ENCODE peak calls at places on chromosomes 13 and 19, in ten cellular contexts. W is C1 segment of cervical spinal cord; U is uterus; N is activated CD4-positive, alpha-beta memory T cell treated with anti-CD3 and anti-CD28 coated beads, Interleukin-2, amount 10 ng/mL, durations not matched to agents 7 days and 5 days; E is NCI-H2029; A is omental fat pad; V is activated CD8-positive, alpha-beta memory T cell treated with anti-CD3 and anti-CD28 coated beads, Interleukin-2, amount 50 U/mL, for 48 hours; G is HCEC 1CT; B is epithelial cell of esophagus; Y is suprapubic skin. P is an unnamed sample.

GRCh38 chr19:2488942-2489731 is 13.2 kb downstream of the GADD45B start:
- DNase-seq in W (peak; percentile 7), U (no peak), N (no peak), E (peak; percentile 37), A (no peak), V (no peak), G (peak; percentile 39), B (peak; percentile 40), Y (no peak), P (no peak)

GRCh38 chr13:44574466-44574855 is 1.7 kb downstream of the TSC22D1 start:
- DNase-seq in W (no peak), U (no peak), N (no peak), E (no peak), A (no peak), V (no peak), G (no peak), B (no peak), Y (no peak), P (no peak)

GRCh38 chr19:591099-591958 is 1.6 kb downstream of the HCN2 start:
- DNase-seq in W (no peak), U (no peak), N (no peak), E (no peak), A (no peak), V (no peak), G (no peak), B (peak; percentile 54), Y (no peak), P (no peak)

GRCh38 chr19:33683881-33684549 is 62.3 kb downstream of the CHST8 start:
- DNase-seq in W (no peak), U (no peak), N (no peak), E (no peak), A (no peak), V (no peak), G (no peak), B (peak; percentile 30), Y (no peak), P (no peak)

GRCh38 chr19:2634228-2634951 is 68.1 kb downstream of the GNG7 start:
- DNase-seq in W (no peak), U (no peak), N (no peak), E (peak; percentile 51), A (no peak), V (no peak), G (no peak), B (no peak), Y (no peak), P (no peak)

GRCh38 chr13:76882431-76882830 is 3.8 kb downstream of the KCTD12 start:
- DNase-seq in W (no peak), U (no peak), N (no peak), E (no peak), A (no peak), V (no peak), G (peak; percentile 82), B (no peak), Y (no peak), P (no peak)

GRCh38 chr13:55653497-55653896 is 1487.2 kb upstream of the PRR20A start:
- DNase-seq in W (no peak), U (no peak), N (no peak), E (no peak), A (no peak), V (no peak), G (no peak), B (no peak), Y (no peak), P (no peak)

GRCh38 chr19:33674575-33675367 is 53.0 kb downstream of the CHST8 start:
- DNase-seq in W (no peak), U (no peak), N (no peak), E (no peak), A (no peak), V (peak; percentile 7), G (no peak), B (no peak), Y (no peak), P (no peak)

GRCh38 chr19:5968431-5969373 is 9.2 kb downstream of the RANBP3 start:
- DNase-seq in W (no peak), U (no peak), N (no peak), E (peak; percentile 84), A (no peak), V (no peak), G (no peak), B (peak; percentile 89), Y (no peak), P (no peak)

GRCh38 chr13:102317593-102317992 is 84.3 kb downstream of the FGF14 start:
- DNase-seq in W (peak; percentile 2), U (peak; percentile 92), N (no peak), E (no peak), A (peak; percentile 26), V (no peak), G (peak; percentile 6), B (no peak), Y (peak; percentile 82), P (no peak)

GRCh38 chr13:110528371-110528770 is 33.2 kb downstream of the RAB20 start:
- DNase-seq in W (no peak), U (no peak), N (no peak), E (no peak), A (no peak), V (no peak), G (peak; percentile 9), B (no peak), Y (no peak), P (no peak)

GRCh38 chr19:33219261-33219812 is 6.3 kb downstream of the SLC7A10 start:
- DNase-seq in W (no peak), U (no peak), N (no peak), E (no peak), A (no peak), V (no peak), G (no peak), B (no peak), Y (no peak), P (no peak)

GRCh38 chr19:4310247-4311121 is 6.1 kb downstream of the FSD1 start:
- DNase-seq in W (no peak), U (no peak), N (no peak), E (no peak), A (no peak), V (no peak), G (no peak), B (peak; percentile 20), Y (no peak), P (no peak)

GRCh38 chr13:93496985-93497673 is 270.5 kb downstream of the GPC6 start:
- DNase-seq in W (no peak), U (no peak), N (no peak), E (peak; percentile 70), A (no peak), V (no peak), G (no peak), B (peak; percentile 24), Y (no peak), P (peak; percentile 86)

GRCh38 chr19:18433039-18433691 is 4.8 kb downstream of the ISYNA1 start:
- DNase-seq in W (no peak), U (peak; percentile 53), N (no peak), E (no peak), A (no peak), V (no peak), G (no peak), B (no peak), Y (no peak), P (no peak)

GRCh38 chr13:31982540-31982939 is 49.0 kb upstream of the FRY start:
- DNase-seq in W (no peak), U (no peak), N (no peak), E (peak; percentile 89), A (peak; percentile 61), V (no peak), G (peak; percentile 88), B (peak; percentile 92), Y (no peak), P (no peak)

GRCh38 chr13:113734099-113734825 is 24.8 kb upstream of the TMEM255B start:
- DNase-seq in W (no peak), U (no peak), N (no peak), E (no peak), A (no peak), V (no peak), G (no peak), B (no peak), Y (no peak), P (no peak)

GRCh38 chr13:19782049-19782726 is 557 bp downstream of the PSPC1 start:
- DNase-seq in W (peak; percentile 68), U (peak; percentile 47), N (peak; percentile 65), E (no peak), A (peak; percentile 31), V (peak; percentile 80), G (peak; percentile 44), B (peak; percentile 57), Y (peak; percentile 89), P (peak; percentile 48)

GRCh38 chr13:98476538-98476966 is 100.4 kb downstream of the STK24 start:
- DNase-seq in W (no peak), U (peak; percentile 50), N (peak; percentile 94), E (no peak), A (no peak), V (peak; percentile 90), G (peak; percentile 94), B (peak; percentile 83), Y (no peak), P (no peak)

GRCh38 chr19:1248454-1249297 is at the start of gene MIDN:
- DNase-seq in W (peak; percentile 81), U (peak; percentile 87), N (peak; percentile 84), E (peak; percentile 71), A (no peak), V (peak; percentile 93), G (peak; percentile 88), B (peak; percentile 88), Y (no peak), P (peak; percentile 59)

GRCh38 chr19:2215281-2215751 is 20.8 kb downstream of the PLEKHJ1 start:
- DNase-seq in W (no peak), U (no peak), N (peak; percentile 27), E (no peak), A (no peak), V (no peak), G (no peak), B (no peak), Y (no peak), P (no peak)

GRCh38 chr19:51327066-51327985 is 14.6 kb downstream of the VSIG10L start:
- DNase-seq in W (no peak), U (no peak), N (peak; percentile 80), E (no peak), A (no peak), V (peak; percentile 86), G (no peak), B (peak; percentile 44), Y (no peak), P (no peak)

GRCh38 chr19:53112286-53112685 is 9.1 kb upstream of the ZNF160 start:
- DNase-seq in W (no peak), U (no peak), N (no peak), E (no peak), A (no peak), V (no peak), G (no peak), B (peak; percentile 33), Y (no peak), P (no peak)

GRCh38 chr19:19514215-19514633 is 1.1 kb downstream of the TSSK6 start:
- DNase-seq in W (peak; percentile 4), U (no peak), N (no peak), E (no peak), A (no peak), V (no peak), G (no peak), B (no peak), Y (no peak), P (no peak)

GRCh38 chr13:26549713-26550112 is 7.8 kb upstream of the WASF3 start:
- DNase-seq in W (no peak), U (no peak), N (no peak), E (no peak), A (no peak), V (no peak), G (no peak), B (no peak), Y (no peak), P (no peak)

GRCh38 chr19:1655131-1655981 is 2.9 kb upstream of the TCF3 start:
- DNase-seq in W (no peak), U (no peak), N (no peak), E (no peak), A (no peak), V (no peak), G (no peak), B (no peak), Y (no peak), P (no peak)

GRCh38 chr19:38990949-38991697 is 15.6 kb upstream of the FBXO17 start:
- DNase-seq in W (no peak), U (no peak), N (no peak), E (no peak), A (no peak), V (no peak), G (peak; percentile 16), B (no peak), Y (no peak), P (no peak)

GRCh38 chr13:113539822-113540221 is 44.7 kb upstream of the TFDP1 start:
- DNase-seq in W (no peak), U (peak; percentile 8), N (no peak), E (no peak), A (no peak), V (no peak), G (no peak), B (no peak), Y (no peak), P (no peak)